ENCODE peak calls at places on chromosomes 4 and X, in four cellular contexts. Q, B, X and N are unnamed samples.

GRCh38 chr4:1746265-1746691 is 25.0 kb downstream of the TACC3 start:
- DNase-seq in Q (peak), B (peak), X (peak), N (no peak)

GRCh38 chr4:186204103-186204559 is 12.8 kb downstream of the CYP4V2 start:
- DNase-seq in Q (no peak), B (peak), X (no peak), N (no peak)

GRCh38 chr4:13705521-13706035 is 78.1 kb upstream of the BOD1L1 start:
- DNase-seq in Q (no peak), B (no peak), X (no peak), N (no peak)

GRCh38 chrX:34927866-34928265 is 14.7 kb upstream of the FAM47B start:
- DNase-seq in Q (no peak), B (no peak), X (no peak), N (no peak)

GRCh38 chr4:80311130-80311529 is 24.4 kb upstream of the CFAP299 start:
- DNase-seq in Q (no peak), B (no peak), X (no peak), N (no peak)

GRCh38 chr4:23135792-23136645 is 443.3 kb downstream of the GBA3 start:
- DNase-seq in Q (peak), B (peak), X (no peak), N (no peak)

GRCh38 chr4:74450298-74450683 is 5.4 kb downstream of the AREG start:
- DNase-seq in Q (no peak), B (no peak), X (no peak), N (no peak)

GRCh38 chr4:13522282-13523104 is 21.8 kb downstream of the NKX3-2 start:
- DNase-seq in Q (no peak), B (no peak), X (peak), N (no peak)

GRCh38 chr4:147518086-147518485 is 37.2 kb downstream of the EDNRA start:
- DNase-seq in Q (no peak), B (no peak), X (no peak), N (no peak)

GRCh38 chr4:77504407-77504806 is 101.2 kb upstream of the CXCL13 start:
- DNase-seq in Q (no peak), B (no peak), X (no peak), N (no peak)

GRCh38 chrX:20060961-20061868 is 55.5 kb downstream of the MAP7D2 start:
- DNase-seq in Q (no peak), B (no peak), X (no peak), N (peak)

GRCh38 chr4:113560579-113560978 is 201.0 kb downstream of the CAMK2D start:
- DNase-seq in Q (no peak), B (no peak), X (no peak), N (no peak)

GRCh38 chr4:113561758-113562157 is 199.8 kb downstream of the CAMK2D start:
- DNase-seq in Q (no peak), B (no peak), X (no peak), N (no peak)

GRCh38 chr4:113559947-113560346 is 201.6 kb downstream of the CAMK2D start:
- DNase-seq in Q (no peak), B (no peak), X (no peak), N (no peak)

GRCh38 chr4:113563691-113564378 is 197.7 kb downstream of the CAMK2D start:
- DNase-seq in Q (no peak), B (no peak), X (no peak), N (no peak)

DNA sequence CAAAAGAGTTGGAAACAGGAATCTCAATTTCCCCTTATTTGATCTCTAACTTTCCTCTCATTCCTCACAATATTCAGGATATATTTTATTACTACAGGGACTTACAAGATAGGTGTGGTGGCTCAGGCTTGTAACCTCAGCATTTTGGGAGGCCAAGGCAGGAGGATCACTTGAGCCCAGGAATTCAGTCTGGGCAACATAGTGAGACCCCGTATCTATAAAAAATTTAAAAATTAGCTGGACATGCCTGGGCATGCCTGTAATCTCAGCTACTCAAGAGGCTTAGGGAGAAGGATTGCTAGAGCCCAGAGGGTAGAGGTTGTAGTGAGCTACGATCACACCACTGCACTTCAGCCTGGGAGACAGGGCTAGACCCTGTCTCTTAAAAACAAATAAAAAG is 200.4 kb downstream of the CAMK2D start:
- DNase-seq in Q (no peak), B (no peak), X (no peak), N (no peak)
- TF ChIP-seq CREB1 in Q (no peak), B (no peak), X (no peak), N (no peak)

DNA sequence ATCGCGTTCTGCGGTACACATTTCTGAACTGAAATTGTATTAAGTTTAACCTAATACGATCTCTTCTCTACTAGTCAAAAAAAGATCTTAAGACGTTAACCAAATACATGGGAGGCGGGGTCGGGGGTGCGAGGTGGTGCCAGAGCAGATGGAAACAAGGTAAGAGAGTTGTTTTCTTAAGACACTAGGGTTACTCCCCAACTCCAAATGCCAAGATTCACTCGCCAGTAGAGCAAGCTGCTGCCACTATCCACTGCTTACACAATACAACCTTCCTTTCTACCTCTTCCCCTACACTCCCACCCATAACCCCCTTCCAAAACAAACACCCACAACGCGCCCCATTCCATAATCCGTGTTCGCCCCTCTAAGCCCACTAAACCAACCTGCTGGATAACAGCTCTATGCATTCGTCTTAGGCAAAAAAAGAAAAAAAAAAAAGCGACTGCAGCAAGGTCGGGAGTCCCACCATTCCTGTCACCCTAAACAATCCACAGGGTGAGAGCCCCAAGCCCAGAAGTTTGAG is 1.3 kb downstream of the LCORL start:
- DNase-seq in Q (no peak), B (no peak), X (no peak), N (no peak)
- TF ChIP-seq CREB1 in Q (no peak), B (no peak), X (no peak), N (no peak)

DNA sequence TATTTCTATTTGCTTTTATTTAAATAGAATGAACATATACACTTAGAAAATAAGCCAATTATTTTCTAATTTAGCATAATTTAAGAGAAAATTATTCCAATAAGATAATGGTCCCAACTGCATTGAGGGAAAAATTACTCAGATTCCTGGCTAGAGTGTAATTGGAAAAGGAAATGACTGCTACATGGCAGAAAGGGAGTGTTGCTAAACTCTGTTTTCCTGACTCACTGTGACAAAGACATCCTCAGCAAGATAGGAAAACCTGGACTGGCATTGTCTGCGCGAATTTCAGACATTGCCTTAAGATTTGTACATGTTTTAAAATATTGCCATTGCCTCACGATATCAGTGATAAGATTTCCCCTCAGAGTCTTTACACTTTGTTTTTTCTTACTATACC is 8.2 kb downstream of the TNIP3 start:
- DNase-seq in Q (no peak), B (no peak), X (no peak), N (no peak)
- TF ChIP-seq CREB1 in Q (no peak), B (no peak), X (no peak), N (no peak)

DNA sequence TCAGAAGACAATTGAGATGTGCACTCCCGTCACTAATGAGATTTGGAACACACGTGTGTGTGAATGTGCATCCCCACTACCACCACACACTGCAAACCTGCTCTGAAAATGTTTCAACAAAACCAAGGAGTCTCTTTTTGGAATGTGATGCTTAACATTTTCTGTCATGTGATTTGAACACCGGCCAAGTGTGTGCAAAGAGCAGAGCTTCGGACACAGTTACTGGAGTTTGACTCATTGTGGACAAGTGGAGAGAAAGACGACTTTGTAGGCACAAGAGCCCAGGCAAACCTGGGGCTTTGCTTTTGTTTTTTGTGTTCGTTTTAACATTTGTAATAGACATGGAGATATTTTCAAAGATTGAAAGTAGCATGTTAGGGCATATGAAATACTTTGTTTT is 49.2 kb downstream of the CCKAR start:
- DNase-seq in Q (peak), B (no peak), X (no peak), N (no peak)
- TF ChIP-seq CREB1 in Q (no peak), B (no peak), X (no peak), N (no peak)